ENCODE peak calls at places on chromosomes 6 and 20, in six cellular contexts. Y is IMR-90; S is choroid plexus epithelial cell; P is psoas muscle; C is neuronal stem cell; W is CD8-positive, alpha-beta T cell. X is an unnamed sample.

GRCh38 chr20:31663838-31664695 is 26.4 kb downstream of the COX4I2 start:
- DNase-seq in Y (no peak), W (no peak), S (no peak), C (no peak), P (no peak), X (no peak)

GRCh38 chr6:139752086-139752485 is 377.6 kb upstream of the CITED2 start:
- DNase-seq in Y (no peak), C (no peak), S (no peak), P (no peak), W (no peak), X (no peak)

GRCh38 chr20:7463290-7463689 is 477.0 kb downstream of the HAO1 start:
- DNase-seq in S (no peak), P (no peak), Y (no peak), W (no peak), C (no peak), X (no peak)

GRCh38 chr6:32558426-32559057 is 28.5 kb upstream of the HLA-DRB5 start:
- DNase-seq in Y (no peak), P (no peak), W (no peak), S (no peak), C (no peak), X (no peak)

GRCh38 chr6:30747300-30747687 is 2.9 kb upstream of the IER3 start:
- DNase-seq in W (no peak), Y (peak), S (no peak), C (no peak), P (no peak), X (no peak)

GRCh38 chr6:30915591-30915946 is 1.5 kb downstream of the VARS2 start:
- DNase-seq in Y (peak), P (no peak), S (peak), W (no peak), C (peak), X (peak)

GRCh38 chr20:55095745-55096450 is 620.5 kb downstream of the DOK5 start:
- DNase-seq in P (no peak), W (no peak), C (no peak), S (no peak), Y (no peak), X (no peak)

GRCh38 chr6:33428219-33428890 is 8.5 kb downstream of the SYNGAP1 start:
- DNase-seq in S (no peak), Y (no peak), C (no peak), W (no peak), P (no peak), X (no peak)

GRCh38 chr20:21396045-21396893 is 1.1 kb downstream of the NKX2-4 start:
- DNase-seq in P (no peak), W (peak), Y (no peak), S (no peak), C (no peak), X (no peak)

GRCh38 chr20:32930181-32930580 is 71.5 kb downstream of the EFCAB8 start:
- DNase-seq in C (no peak), S (no peak), P (no peak), W (no peak), Y (no peak), X (no peak)

GRCh38 chr6:20704325-20704724 is 170.1 kb downstream of the CDKAL1 start:
- DNase-seq in W (no peak), P (no peak), Y (no peak), S (peak), C (no peak), X (no peak)

GRCh38 chr6:103783344-103783743 is 1076.4 kb downstream of the HACE1 start:
- DNase-seq in S (peak), Y (no peak), W (no peak), C (no peak), P (no peak), X (no peak)

GRCh38 chr6:140602431-140602836 is 1228.0 kb upstream of the CITED2 start:
- DNase-seq in C (no peak), S (no peak), Y (no peak), W (no peak), P (no peak), X (no peak)

GRCh38 chr6:13183446-13184088 is 144.8 kb downstream of the TBC1D7 start:
- DNase-seq in Y (no peak), P (no peak), S (no peak), C (no peak), W (no peak), X (no peak)

GRCh38 chr6:21115111-21115510 is 478.4 kb upstream of the SOX4 start:
- DNase-seq in Y (peak), S (peak), C (no peak), P (no peak), W (no peak), X (no peak)

GRCh38 chr6:46901747-46902362 is 19.9 kb downstream of the ADGRF5 start:
- DNase-seq in Y (no peak), W (no peak), C (no peak), P (no peak), S (peak), X (no peak)

GRCh38 chr20:44642203-44643153 is 9.0 kb downstream of the ADA start:
- DNase-seq in Y (peak), P (peak), C (no peak), S (peak), W (peak), X (peak)

GRCh38 chr20:63942250-63943006 is 13.8 kb downstream of the UCKL1 start:
- DNase-seq in C (no peak), W (no peak), P (peak), Y (peak), S (peak), X (no peak)

GRCh38 chr20:58330692-58331091 is 21.2 kb downstream of the RAB22A start:
- DNase-seq in W (no peak), Y (peak), C (no peak), S (no peak), P (peak), X (no peak)

GRCh38 chr6:36131517-36132220 is 1.4 kb downstream of the MAPK13 start:
- DNase-seq in P (peak), S (peak), C (no peak), Y (peak), W (peak), X (peak)

GRCh38 chr20:57838670-57839142 is 128.9 kb upstream of the PMEPA1 start:
- DNase-seq in S (no peak), Y (no peak), P (no peak), W (no peak), C (no peak), X (peak)

GRCh38 chr20:40962733-40963504 is 65.7 kb upstream of the TOP1 start:
- DNase-seq in C (peak), P (peak), S (peak), W (peak), Y (peak), X (no peak)

GRCh38 chr20:32972181-32973076 is 31.8 kb downstream of the SUN5 start:
- DNase-seq in Y (no peak), S (peak), C (no peak), W (peak), P (no peak), X (no peak)

GRCh38 chr20:2610941-2611720 is 41.3 kb upstream of the NOP56 start:
- DNase-seq in W (no peak), S (no peak), Y (no peak), P (no peak), C (no peak), X (no peak)

GRCh38 chr20:24763386-24764026 is 185.6 kb upstream of the CST7 start:
- DNase-seq in Y (no peak), S (no peak), C (no peak), P (no peak), W (no peak), X (no peak)

GRCh38 chr6:121849477-121849876 is 414.0 kb downstream of the GJA1 start:
- DNase-seq in P (no peak), C (peak), W (peak), S (peak), Y (peak), X (no peak)

GRCh38 chr6:118748311-118749062 is 97.1 kb upstream of the CEP85L start:
- DNase-seq in Y (peak), W (no peak), C (no peak), P (peak), S (no peak), X (peak)

GRCh38 chr20:64222273-64222672 is 33.3 kb upstream of the PCMTD2 start:
- DNase-seq in W (no peak), C (no peak), P (peak), S (peak), Y (peak), X (no peak)

DNA sequence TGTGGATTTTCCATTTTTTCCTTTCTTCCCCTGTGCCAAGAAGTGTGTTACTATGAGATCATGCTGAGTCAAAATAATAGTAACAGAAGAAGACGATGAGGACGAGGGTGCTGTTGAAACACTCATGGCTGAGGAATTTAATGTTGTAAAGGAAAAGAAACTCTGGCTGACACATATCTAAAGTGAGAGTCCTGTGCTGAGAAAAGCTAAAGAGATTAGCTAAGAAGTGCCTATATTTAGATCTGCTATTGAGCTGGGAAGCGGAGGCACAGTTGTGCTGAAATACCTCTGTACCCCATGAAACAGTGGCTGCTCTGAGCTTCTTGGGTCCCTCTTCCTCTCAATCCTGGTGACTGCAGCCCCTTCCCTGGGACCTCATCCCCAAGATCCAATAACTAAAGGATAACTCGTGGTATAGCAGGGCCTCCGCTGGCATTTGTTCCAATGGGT is 1.1 kb upstream of the SYTL3 start:
- DNase-seq in P (no peak), S (peak), Y (peak), W (no peak), C (no peak), X (peak)
- H3K4me3 ChIP-seq in P (no peak), S (no peak), Y (no peak), W (no peak), C (no peak), X (no peak)

DNA sequence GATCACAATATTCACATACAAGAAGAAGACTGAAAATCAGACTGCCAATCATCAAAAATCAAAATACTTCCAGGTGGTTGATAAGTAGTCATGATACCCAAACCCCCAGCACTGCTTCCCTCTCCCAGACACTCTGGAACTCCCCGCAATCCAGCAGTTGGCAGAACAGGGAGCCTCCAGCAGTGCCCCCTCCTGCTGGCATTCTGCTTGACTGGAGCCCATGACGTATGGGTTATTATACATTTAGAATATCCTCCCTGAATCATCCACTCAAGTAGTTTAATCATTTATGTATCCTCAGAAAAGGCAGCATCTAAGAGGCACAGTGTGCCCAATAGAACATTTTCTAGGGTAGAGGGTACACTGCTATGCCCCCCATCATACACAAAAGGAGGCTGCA is 9.3 kb upstream of the OGFRL1 start:
- DNase-seq in S (no peak), C (no peak), W (no peak), P (no peak), Y (no peak), X (no peak)
- H3K4me3 ChIP-seq in S (no peak), C (no peak), W (no peak), P (no peak), Y (no peak), X (no peak)

DNA sequence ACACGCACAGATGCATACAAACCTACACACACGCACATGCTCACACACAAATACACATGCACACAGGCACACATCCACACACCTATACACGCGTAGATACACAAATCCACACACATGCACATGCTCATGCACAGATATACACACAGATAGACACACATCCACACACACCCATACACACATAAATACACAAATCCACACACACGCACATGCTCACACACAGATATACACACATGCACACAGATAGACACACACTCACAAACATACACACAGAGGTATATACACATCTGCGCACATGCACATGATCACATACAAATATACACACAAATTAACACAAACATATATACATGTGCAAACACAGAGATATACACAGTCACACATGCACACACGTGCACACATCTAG is 69.9 kb upstream of the FOXA2 start:
- DNase-seq in W (no peak), P (no peak), Y (no peak), S (no peak), C (no peak), X (no peak)
- H3K4me3 ChIP-seq in W (no peak), P (no peak), Y (no peak), S (no peak), C (no peak), X (no peak)

DNA sequence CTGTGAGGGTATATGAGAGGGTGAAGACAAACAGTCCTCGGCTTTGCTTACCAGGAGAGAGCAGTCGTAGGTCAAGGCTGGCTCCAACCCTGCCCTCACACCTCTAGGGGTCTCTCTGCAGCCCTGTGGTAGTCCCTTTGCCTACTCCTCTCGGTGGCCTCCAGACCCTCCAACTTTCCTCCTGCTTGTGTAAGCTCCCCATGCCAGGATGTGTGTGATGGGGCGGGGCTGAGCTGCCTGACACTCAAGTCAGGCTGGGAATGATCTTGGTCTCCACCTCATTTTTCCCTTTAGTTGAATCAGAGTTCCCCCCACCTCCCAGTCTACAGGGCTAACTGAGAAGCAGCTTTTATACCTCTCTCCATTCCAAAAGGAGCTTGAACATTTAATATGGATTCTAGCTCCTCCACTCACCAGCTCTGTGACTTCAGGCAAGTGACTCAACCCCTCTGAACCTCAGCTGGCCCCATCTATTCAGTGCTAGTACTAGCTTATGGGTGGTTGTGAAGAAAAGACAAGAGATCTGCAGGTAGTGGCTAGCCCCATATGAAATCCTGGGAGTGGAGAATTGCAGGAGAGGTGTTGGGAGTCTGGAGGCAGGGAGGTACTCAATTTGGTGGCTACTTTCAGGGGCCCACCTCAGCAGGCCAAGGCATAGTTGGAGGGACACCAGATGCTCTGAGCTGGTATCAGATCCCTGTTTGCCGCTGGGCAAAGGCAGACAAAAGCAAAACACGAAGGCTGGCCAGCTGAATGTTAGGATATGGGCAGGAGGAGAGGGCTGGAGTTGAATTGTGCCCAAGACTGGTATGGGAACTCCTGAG is 971 bp downstream of the SLC29A1 start:
- DNase-seq in C (no peak), Y (peak), W (no peak), S (no peak), P (no peak), X (no peak)
- H3K4me3 ChIP-seq in C (peak), Y (peak), W (peak), S (peak), P (peak), X (peak)

GRCh38 chr6:50850223-50850751 is 31.6 kb downstream of the TFAP2B start:
- DNase-seq in Y (no peak), P (no peak), W (no peak), C (no peak), S (no peak), X (no peak)

GRCh38 chr6:50849781-50850180 is 31.1 kb downstream of the TFAP2B start:
- DNase-seq in C (no peak), Y (no peak), P (no peak), W (no peak), S (no peak), X (no peak)

GRCh38 chr6:50849016-50849748 is 30.5 kb downstream of the TFAP2B start:
- DNase-seq in Y (no peak), C (no peak), S (no peak), P (no peak), W (no peak), X (no peak)

GRCh38 chr6:50850860-50851259 is 32.2 kb downstream of the TFAP2B start:
- DNase-seq in C (no peak), S (no peak), W (no peak), P (no peak), Y (no peak), X (no peak)

GRCh38 chr6:50851269-50851847 is 32.7 kb downstream of the TFAP2B start:
- DNase-seq in C (no peak), W (no peak), S (no peak), P (no peak), Y (no peak), X (no peak)
- H3K4me3 ChIP-seq in C (no peak), W (no peak), S (no peak), P (no peak), Y (no peak), X (no peak)

GRCh38 chr6:125991653-125992052 is 5.3 kb downstream of the TRMT11 start:
- DNase-seq in C (no peak), S (no peak), P (no peak), Y (no peak), W (no peak), X (no peak)

GRCh38 chr6:125986956-125987617 is 747 bp downstream of the TRMT11 start:
- DNase-seq in P (no peak), C (no peak), S (peak), W (no peak), Y (peak), X (no peak)

GRCh38 chr6:125986295-125986955 is at the start of gene TRMT11:
- DNase-seq in W (peak), C (peak), Y (peak), S (peak), P (peak), X (peak)

GRCh38 chr6:125988280-125988679 is 1.9 kb downstream of the TRMT11 start:
- DNase-seq in P (no peak), Y (no peak), W (no peak), S (no peak), C (no peak), X (no peak)

GRCh38 chr6:125989631-125990030 is 3.3 kb downstream of the TRMT11 start:
- DNase-seq in W (no peak), S (peak), P (no peak), Y (peak), C (no peak), X (no peak)
- H3K4me3 ChIP-seq in W (no peak), S (no peak), P (no peak), Y (no peak), C (no peak), X (no peak)

GRCh38 chr6:87066449-87067288 is 28.2 kb downstream of the CGA start:
- DNase-seq in P (no peak), W (peak), C (peak), S (peak), Y (peak), X (peak)
- H3K4me3 ChIP-seq in P (no peak), W (no peak), C (peak), S (peak), Y (no peak), X (no peak)

X was measured in skeletal muscle cell.